ENCODE peak calls at places on chromosome 3, in eight cellular contexts. One of them, this sample, is unnamed. For H3K4me1, the result is how much of the 10 kb centered on the place peaks cover.

GRCh38 chr3:46574263-46574662 is 8.2 kb upstream of the LRRC2 start:
- DNase-seq in vagina: no peak
- DNase-seq in OCI-LY7: no peak
- DNase-seq in fibroblast of lung: no peak
- DNase-seq in SK-N-SH: no peak
- DNase-seq in left lung: no peak
- DNase-seq in A673: no peak
- DNase-seq in left ventricle myocardium inferior: no peak
- DNase-seq in this sample: no peak

GRCh38 chr3:61141697-61142096 is 109.6 kb downstream of the FHIT start:
- DNase-seq in vagina: no peak
- DNase-seq in OCI-LY7: no peak
- DNase-seq in fibroblast of lung: no peak
- DNase-seq in SK-N-SH: no peak
- DNase-seq in left lung: no peak
- DNase-seq in A673: no peak
- DNase-seq in left ventricle myocardium inferior: no peak
- DNase-seq in this sample: no peak

GRCh38 chr3:99747915-99748314 is 69.7 kb upstream of the CMSS1 start:
- DNase-seq in vagina: no peak
- DNase-seq in OCI-LY7: no peak
- DNase-seq in fibroblast of lung: peak
- DNase-seq in SK-N-SH: no peak
- DNase-seq in left lung: no peak
- DNase-seq in A673: peak
- DNase-seq in left ventricle myocardium inferior: no peak
- DNase-seq in this sample: no peak

GRCh38 chr3:57756528-57757401 is 656 bp downstream of the SLMAP start:
- DNase-seq in vagina: no peak
- DNase-seq in OCI-LY7: peak
- DNase-seq in fibroblast of lung: peak
- DNase-seq in SK-N-SH: peak
- DNase-seq in left lung: peak
- DNase-seq in A673: peak
- DNase-seq in left ventricle myocardium inferior: peak
- DNase-seq in this sample: peak

GRCh38 chr3:69306239-69307185 is 79.4 kb downstream of the FRMD4B start:
- DNase-seq in vagina: no peak
- DNase-seq in OCI-LY7: peak
- DNase-seq in fibroblast of lung: peak
- DNase-seq in SK-N-SH: peak
- DNase-seq in left lung: no peak
- DNase-seq in A673: peak
- DNase-seq in left ventricle myocardium inferior: peak
- DNase-seq in this sample: peak

GRCh38 chr3:147760998-147761397 is 351.8 kb downstream of the ZIC1 start:
- DNase-seq in vagina: no peak
- DNase-seq in OCI-LY7: no peak
- DNase-seq in fibroblast of lung: peak
- DNase-seq in SK-N-SH: no peak
- DNase-seq in left lung: no peak
- DNase-seq in A673: no peak
- DNase-seq in left ventricle myocardium inferior: no peak
- DNase-seq in this sample: no peak

GRCh38 chr3:35849963-35850362 is 210.6 kb downstream of the ARPP21 start:
- DNase-seq in vagina: no peak
- DNase-seq in OCI-LY7: no peak
- DNase-seq in fibroblast of lung: no peak
- DNase-seq in SK-N-SH: no peak
- DNase-seq in left lung: no peak
- DNase-seq in A673: no peak
- DNase-seq in left ventricle myocardium inferior: no peak
- DNase-seq in this sample: no peak

GRCh38 chr3:52221563-52222318 is 3.7 kb downstream of the TLR9 start:
- DNase-seq in vagina: no peak
- DNase-seq in OCI-LY7: no peak
- DNase-seq in fibroblast of lung: no peak
- DNase-seq in SK-N-SH: no peak
- DNase-seq in left lung: peak
- DNase-seq in A673: no peak
- DNase-seq in left ventricle myocardium inferior: no peak
- DNase-seq in this sample: no peak

GRCh38 chr3:129313983-129314756 is 35.5 kb downstream of the HMCES start:
- DNase-seq in vagina: no peak
- DNase-seq in OCI-LY7: peak
- DNase-seq in fibroblast of lung: peak
- DNase-seq in SK-N-SH: peak
- DNase-seq in left lung: no peak
- DNase-seq in A673: no peak
- DNase-seq in left ventricle myocardium inferior: peak
- DNase-seq in this sample: no peak

GRCh38 chr3:143897558-143898305 is 49.5 kb upstream of the SLC9A9 start:
- DNase-seq in vagina: no peak
- DNase-seq in OCI-LY7: no peak
- DNase-seq in fibroblast of lung: peak
- DNase-seq in SK-N-SH: no peak
- DNase-seq in left lung: no peak
- DNase-seq in A673: no peak
- DNase-seq in left ventricle myocardium inferior: no peak
- DNase-seq in this sample: no peak

GRCh38 chr3:40170395-40170794 is 139.1 kb upstream of the EIF1B start:
- DNase-seq in vagina: no peak
- DNase-seq in OCI-LY7: no peak
- DNase-seq in fibroblast of lung: no peak
- DNase-seq in SK-N-SH: no peak
- DNase-seq in left lung: no peak
- DNase-seq in A673: no peak
- DNase-seq in left ventricle myocardium inferior: no peak
- DNase-seq in this sample: no peak

GRCh38 chr3:143158549-143158988 is 39.0 kb downstream of the CHST2 start:
- DNase-seq in vagina: no peak
- DNase-seq in OCI-LY7: no peak
- DNase-seq in fibroblast of lung: no peak
- DNase-seq in SK-N-SH: no peak
- DNase-seq in left lung: no peak
- DNase-seq in A673: no peak
- DNase-seq in left ventricle myocardium inferior: no peak
- DNase-seq in this sample: no peak

GRCh38 chr3:172089250-172089649 is 49.9 kb downstream of the FNDC3B start:
- DNase-seq in vagina: no peak
- DNase-seq in OCI-LY7: no peak
- DNase-seq in fibroblast of lung: peak
- DNase-seq in SK-N-SH: no peak
- DNase-seq in left lung: no peak
- DNase-seq in A673: no peak
- DNase-seq in left ventricle myocardium inferior: no peak
- DNase-seq in this sample: no peak

GRCh38 chr3:187077537-187077936 is 61.8 kb downstream of the RPL39L start:
- DNase-seq in vagina: no peak
- DNase-seq in OCI-LY7: no peak
- DNase-seq in fibroblast of lung: no peak
- DNase-seq in SK-N-SH: no peak
- DNase-seq in left lung: no peak
- DNase-seq in A673: no peak
- DNase-seq in left ventricle myocardium inferior: no peak
- DNase-seq in this sample: no peak

GRCh38 chr3:31157893-31158620 is 263.6 kb upstream of the GADL1 start:
- DNase-seq in vagina: no peak
- DNase-seq in OCI-LY7: no peak
- DNase-seq in fibroblast of lung: no peak
- DNase-seq in SK-N-SH: no peak
- DNase-seq in left lung: no peak
- DNase-seq in A673: peak
- DNase-seq in left ventricle myocardium inferior: no peak
- DNase-seq in this sample: no peak

GRCh38 chr3:134030382-134030753 is 643 bp upstream of the SLCO2A1 start:
- DNase-seq in vagina: no peak
- DNase-seq in OCI-LY7: no peak
- DNase-seq in fibroblast of lung: no peak
- DNase-seq in SK-N-SH: no peak
- DNase-seq in left lung: no peak
- DNase-seq in A673: no peak
- DNase-seq in left ventricle myocardium inferior: no peak
- DNase-seq in this sample: no peak

DNA sequence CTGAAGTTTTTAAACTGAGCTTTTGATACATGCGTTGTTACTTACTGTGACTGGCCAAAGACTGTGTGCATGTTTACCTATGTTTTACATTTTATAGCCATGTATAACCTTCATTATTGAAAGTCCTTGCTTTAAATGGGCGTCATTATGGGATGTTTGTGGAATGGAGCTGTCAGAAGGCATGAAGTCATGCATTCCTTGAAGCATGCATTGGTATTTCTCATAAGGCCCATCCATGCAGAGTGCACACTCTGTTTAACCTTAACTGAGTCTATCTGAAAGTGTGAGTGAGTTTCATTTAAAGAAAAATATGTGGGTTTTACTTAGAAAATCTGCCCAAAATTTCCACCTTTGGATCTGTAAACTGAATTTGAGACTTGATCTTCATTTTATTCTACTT is 51.1 kb downstream of the PSMD6 start:
- DNase-seq in vagina: no peak
- DNase-seq in OCI-LY7: no peak
- DNase-seq in fibroblast of lung: peak
- DNase-seq in SK-N-SH: no peak
- DNase-seq in left lung: no peak
- DNase-seq in A673: no peak
- DNase-seq in left ventricle myocardium inferior: no peak
- DNase-seq in this sample: no peak
- H3K4me1 ChIP-seq in vagina: half or more
- H3K4me1 ChIP-seq in OCI-LY7: under half
- H3K4me1 ChIP-seq in fibroblast of lung: under half
- H3K4me1 ChIP-seq in SK-N-SH: under half
- H3K4me1 ChIP-seq in left lung: half or more
- H3K4me1 ChIP-seq in A673: under half
- H3K4me1 ChIP-seq in left ventricle myocardium inferior: half or more
- H3K4me1 ChIP-seq in this sample: half or more

GRCh38 chr3:183261103-183261502 is 8.1 kb downstream of the B3GNT5 start:
- DNase-seq in vagina: no peak
- DNase-seq in OCI-LY7: no peak
- DNase-seq in fibroblast of lung: no peak
- DNase-seq in SK-N-SH: no peak
- DNase-seq in left lung: no peak
- DNase-seq in A673: no peak
- DNase-seq in left ventricle myocardium inferior: no peak
- DNase-seq in this sample: no peak

GRCh38 chr3:183262979-183263378 is 9.9 kb downstream of the B3GNT5 start:
- DNase-seq in vagina: no peak
- DNase-seq in OCI-LY7: no peak
- DNase-seq in fibroblast of lung: no peak
- DNase-seq in SK-N-SH: no peak
- DNase-seq in left lung: no peak
- DNase-seq in A673: no peak
- DNase-seq in left ventricle myocardium inferior: no peak
- DNase-seq in this sample: no peak

GRCh38 chr3:183259087-183259486 is 6.0 kb downstream of the B3GNT5 start:
- DNase-seq in vagina: no peak
- DNase-seq in OCI-LY7: no peak
- DNase-seq in fibroblast of lung: no peak
- DNase-seq in SK-N-SH: no peak
- DNase-seq in left lung: no peak
- DNase-seq in A673: no peak
- DNase-seq in left ventricle myocardium inferior: no peak
- DNase-seq in this sample: no peak

GRCh38 chr3:183260167-183260904 is 7.3 kb downstream of the B3GNT5 start:
- DNase-seq in vagina: no peak
- DNase-seq in OCI-LY7: peak
- DNase-seq in fibroblast of lung: peak
- DNase-seq in SK-N-SH: no peak
- DNase-seq in left lung: no peak
- DNase-seq in A673: no peak
- DNase-seq in left ventricle myocardium inferior: no peak
- DNase-seq in this sample: no peak

DNA sequence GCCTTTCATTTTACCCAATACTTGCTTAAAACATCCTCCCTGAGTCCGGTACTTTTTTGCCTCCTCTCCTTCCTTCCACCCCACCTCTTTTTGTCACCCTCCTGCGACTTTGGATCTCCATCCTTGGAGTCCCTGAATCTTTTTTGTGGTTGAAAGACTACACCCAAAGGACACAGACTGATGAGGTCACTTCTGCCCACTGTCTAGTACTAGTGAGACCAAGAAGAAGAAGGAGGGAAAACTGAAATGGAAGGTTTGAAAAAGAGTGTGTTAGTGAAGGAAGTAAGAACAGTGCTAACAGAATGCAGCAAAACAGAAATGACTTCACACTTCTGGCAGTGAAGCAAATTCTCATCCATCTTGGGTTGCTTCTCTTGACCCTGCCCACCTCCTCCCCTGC is 6.6 kb downstream of the B3GNT5 start:
- DNase-seq in vagina: no peak
- DNase-seq in OCI-LY7: no peak
- DNase-seq in fibroblast of lung: no peak
- DNase-seq in SK-N-SH: no peak
- DNase-seq in left lung: no peak
- DNase-seq in A673: no peak
- DNase-seq in left ventricle myocardium inferior: no peak
- DNase-seq in this sample: no peak
- H3K27ac ChIP-seq in vagina: peak
- H3K27ac ChIP-seq in OCI-LY7: no peak
- H3K27ac ChIP-seq in fibroblast of lung: no peak
- H3K27ac ChIP-seq in SK-N-SH: peak
- H3K27ac ChIP-seq in left lung: peak
- H3K27ac ChIP-seq in A673: no peak
- H3K27ac ChIP-seq in left ventricle myocardium inferior: peak
- H3K27ac ChIP-seq in this sample: no peak

GRCh38 chr3:192515661-192516040 is 211.7 kb downstream of the FGF12 start:
- DNase-seq in vagina: no peak
- DNase-seq in OCI-LY7: no peak
- DNase-seq in fibroblast of lung: no peak
- DNase-seq in SK-N-SH: no peak
- DNase-seq in left lung: no peak
- DNase-seq in A673: no peak
- DNase-seq in left ventricle myocardium inferior: no peak
- DNase-seq in this sample: no peak

GRCh38 chr3:192516850-192517249 is 210.5 kb downstream of the FGF12 start:
- DNase-seq in vagina: no peak
- DNase-seq in OCI-LY7: no peak
- DNase-seq in fibroblast of lung: no peak
- DNase-seq in SK-N-SH: no peak
- DNase-seq in left lung: no peak
- DNase-seq in A673: no peak
- DNase-seq in left ventricle myocardium inferior: no peak
- DNase-seq in this sample: no peak

GRCh38 chr3:192514754-192515660 is 212.3 kb downstream of the FGF12 start:
- DNase-seq in vagina: no peak
- DNase-seq in OCI-LY7: no peak
- DNase-seq in fibroblast of lung: no peak
- DNase-seq in SK-N-SH: peak
- DNase-seq in left lung: peak
- DNase-seq in A673: peak
- DNase-seq in left ventricle myocardium inferior: no peak
- DNase-seq in this sample: no peak

GRCh38 chr3:192514081-192514753 is 213.1 kb downstream of the FGF12 start:
- DNase-seq in vagina: no peak
- DNase-seq in OCI-LY7: no peak
- DNase-seq in fibroblast of lung: peak
- DNase-seq in SK-N-SH: peak
- DNase-seq in left lung: peak
- DNase-seq in A673: peak
- DNase-seq in left ventricle myocardium inferior: no peak
- DNase-seq in this sample: no peak
- TF ChIP-seq CTCF in vagina: no peak
- TF ChIP-seq CTCF in OCI-LY7: no peak
- TF ChIP-seq CTCF in fibroblast of lung: no peak
- TF ChIP-seq CTCF in SK-N-SH: no peak
- TF ChIP-seq CTCF in left lung: no peak
- TF ChIP-seq CTCF in A673: no peak
- TF ChIP-seq CTCF in left ventricle myocardium inferior: no peak
- TF ChIP-seq CTCF in this sample: no peak

GRCh38 chr3:106257172-106257571 is 388.4 kb upstream of the CBLB start:
- DNase-seq in vagina: no peak
- DNase-seq in OCI-LY7: peak
- DNase-seq in fibroblast of lung: no peak
- DNase-seq in SK-N-SH: no peak
- DNase-seq in left lung: no peak
- DNase-seq in A673: no peak
- DNase-seq in left ventricle myocardium inferior: no peak
- DNase-seq in this sample: no peak
- H3K4me1 ChIP-seq in vagina: under half
- H3K4me1 ChIP-seq in OCI-LY7: under half
- H3K4me1 ChIP-seq in fibroblast of lung: under half
- H3K4me1 ChIP-seq in SK-N-SH: under half
- H3K4me1 ChIP-seq in left lung: under half
- H3K4me1 ChIP-seq in A673: under half
- H3K4me1 ChIP-seq in left ventricle myocardium inferior: under half
- H3K4me1 ChIP-seq in this sample: under half

This sample was measured in tibial artery.